ENCODE peak calls at places on chromosomes 4 and X, in six cellular contexts. C, W, G, X, U and Y are unnamed samples.

GRCh38 chrX:38754102-38754790 is 47.0 kb upstream of the MID1IP1 start:
- DNase-seq in W (peak), X (peak), G (peak), U (peak), C (peak), Y (peak)

GRCh38 chr4:96102541-96103018 is 262.7 kb downstream of the PDHA2 start:
- DNase-seq in C (no peak), U (no peak), G (no peak), W (no peak), X (no peak), Y (no peak)

GRCh38 chrX:107448625-107449468 is 605 bp upstream of the FRMPD3 start:
- DNase-seq in G (no peak), C (peak), U (no peak), W (no peak), X (no peak), Y (peak)

GRCh38 chrX:55778322-55778721 is 60.8 kb downstream of the RRAGB start:
- DNase-seq in W (no peak), G (no peak), C (no peak), X (no peak), U (peak), Y (no peak)

GRCh38 chr4:122285285-122285684 is 93.5 kb upstream of the ADAD1 start:
- DNase-seq in G (no peak), C (no peak), X (no peak), W (no peak), U (peak), Y (no peak)

GRCh38 chrX:133676344-133677122 is 261.2 kb upstream of the GPC4 start:
- DNase-seq in W (peak), U (no peak), C (no peak), G (no peak), X (no peak), Y (peak)

GRCh38 chr4:39446842-39447573 is 11.7 kb downstream of the RPL9 start:
- DNase-seq in W (peak), G (peak), X (peak), C (peak), U (peak), Y (peak)

GRCh38 chr4:160129439-160129838 is 1026.6 kb downstream of the RAPGEF2 start:
- DNase-seq in G (no peak), X (no peak), U (no peak), C (no peak), W (no peak), Y (no peak)

GRCh38 chrX:104435249-104435648 is 130.8 kb upstream of the IL1RAPL2 start:
- DNase-seq in W (no peak), X (no peak), G (no peak), U (no peak), C (no peak), Y (peak)

GRCh38 chr4:44679060-44679459 is 840 bp downstream of the GUF1 start:
- DNase-seq in U (no peak), W (no peak), X (no peak), C (no peak), G (no peak), Y (no peak)

GRCh38 chr4:44678094-44679023 is at the start of gene GUF1:
- DNase-seq in U (peak), C (peak), W (peak), G (peak), X (peak), Y (peak)

GRCh38 chr4:44671636-44672035 is 6.6 kb upstream of the GUF1 start:
- DNase-seq in G (no peak), W (no peak), U (no peak), X (no peak), C (no peak), Y (no peak)

GRCh38 chr4:44670466-44671199 is 7.6 kb upstream of the GUF1 start:
- DNase-seq in C (no peak), W (no peak), G (no peak), X (no peak), U (no peak), Y (no peak)

GRCh38 chr4:44674471-44674870 is 3.7 kb upstream of the GUF1 start:
- DNase-seq in W (no peak), X (no peak), U (no peak), C (no peak), G (no peak), Y (no peak)
- TF ChIP-seq CTCF in W (no peak), X (no peak), U (peak), C (no peak), G (no peak), Y (no peak)

GRCh38 chr4:113979973-113980615 is 647 bp upstream of the ARSJ start:
- DNase-seq in W (no peak), X (no peak), G (no peak), C (no peak), U (peak), Y (no peak)

GRCh38 chr4:113976937-113977855 is 2.3 kb downstream of the ARSJ start:
- DNase-seq in X (no peak), U (peak), G (no peak), C (no peak), W (no peak), Y (no peak)

GRCh38 chr4:113978561-113979156 is 788 bp downstream of the ARSJ start:
- DNase-seq in G (no peak), U (peak), W (no peak), X (peak), C (peak), Y (no peak)

GRCh38 chr4:113978105-113978504 is 1.3 kb downstream of the ARSJ start:
- DNase-seq in X (no peak), W (no peak), C (no peak), U (no peak), G (no peak), Y (no peak)

GRCh38 chr4:113979157-113979972 is at the start of gene ARSJ:
- DNase-seq in U (peak), X (peak), G (peak), W (peak), C (peak), Y (peak)
- TF ChIP-seq POLR2A in U (peak), X (no peak), G (no peak), W (peak), C (peak), Y (no peak)

GRCh38 chr4:76306882-76307669 is 543 bp downstream of the STBD1 start:
- DNase-seq in U (peak), C (peak), W (peak), G (peak), X (peak), Y (peak)
- TF ChIP-seq CTCF in U (peak), C (peak), W (peak), G (no peak), X (no peak), Y (no peak)

GRCh38 chr4:83217721-83218522 is 66.7 kb downstream of the COQ2 start:
- DNase-seq in W (no peak), X (no peak), G (no peak), U (no peak), C (no peak), Y (no peak)
- TF ChIP-seq POLR2A in W (no peak), X (no peak), G (no peak), U (no peak), C (no peak), Y (no peak)

DNA sequence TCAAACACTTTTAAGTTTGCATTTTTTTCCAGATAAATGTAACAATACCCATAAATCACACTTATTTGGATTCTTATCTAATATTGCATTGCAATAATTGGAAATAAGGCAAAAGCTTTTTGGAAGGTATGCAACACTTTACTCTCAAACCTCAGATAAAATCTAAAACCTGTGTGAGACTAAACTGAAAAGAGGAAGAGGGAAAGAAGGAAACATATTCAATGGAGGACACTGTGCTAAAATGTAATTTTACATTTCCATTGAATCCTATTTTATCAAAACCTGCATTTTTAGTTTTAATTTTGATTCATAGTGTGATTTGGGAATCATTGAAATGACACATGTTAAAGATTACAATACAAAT is 99.4 kb downstream of the HPGD start:
- DNase-seq in X (no peak), C (no peak), W (no peak), U (no peak), G (no peak), Y (no peak)
- TF ChIP-seq CTCF in X (no peak), C (no peak), W (no peak), U (no peak), G (no peak), Y (no peak)

GRCh38 chr4:26319467-26320158 is 1.2 kb upstream of the RBPJ start:
- DNase-seq in G (peak), U (peak), W (peak), X (peak), C (peak), Y (peak)
- TF ChIP-seq POLR2A in G (no peak), U (peak), W (peak), X (no peak), C (peak), Y (peak)

GRCh38 chr4:128961405-128961804 is 131.9 kb downstream of the SCLT1 start:
- DNase-seq in U (no peak), C (no peak), G (no peak), X (no peak), W (no peak), Y (no peak)
- TF ChIP-seq CTCF in U (no peak), C (no peak), G (no peak), X (no peak), W (no peak), Y (no peak)